ENCODE peak calls at places on chromosome X, in six cellular contexts. One of them, this sample, is unnamed.

GRCh38 chrX:23786268-23786815 is 3.4 kb downstream of the SAT1 start:
- DNase-seq in T-helper 2 cell treated with Interferon-gamma antibody and Interleukin-4, amounts not matched to agents 5 μg/mL and 100 μg/mL, for 36 hours: no peak
- DNase-seq in aorta: no peak
- DNase-seq in NCI-H1694 treated with DMSO at 0.1 percent for 48 hours: no peak
- DNase-seq in dorsolateral prefrontal cortex: no peak
- DNase-seq in activated T-cell treated with anti-CD3 and anti-CD28 coated beads for 1 hour: no peak
- DNase-seq in this sample: no peak

GRCh38 chrX:22095306-22095705 is 63.2 kb downstream of the PHEX start:
- DNase-seq in T-helper 2 cell treated with Interferon-gamma antibody and Interleukin-4, amounts not matched to agents 5 μg/mL and 100 μg/mL, for 36 hours: no peak
- DNase-seq in NCI-H1694 treated with DMSO at 0.1 percent for 48 hours: no peak
- DNase-seq in activated T-cell treated with anti-CD3 and anti-CD28 coated beads for 1 hour: no peak
- DNase-seq in aorta: no peak
- DNase-seq in dorsolateral prefrontal cortex: no peak
- DNase-seq in this sample: peak; percentile 43

GRCh38 chrX:2708016-2708415 is 16.9 kb downstream of the CD99 start:
- DNase-seq in NCI-H1694 treated with DMSO at 0.1 percent for 48 hours: no peak
- DNase-seq in dorsolateral prefrontal cortex: no peak
- DNase-seq in T-helper 2 cell treated with Interferon-gamma antibody and Interleukin-4, amounts not matched to agents 5 μg/mL and 100 μg/mL, for 36 hours: no peak
- DNase-seq in activated T-cell treated with anti-CD3 and anti-CD28 coated beads for 1 hour: no peak
- DNase-seq in aorta: no peak
- DNase-seq in this sample: no peak

GRCh38 chrX:133007458-133007857 is 49.0 kb upstream of the HS6ST2 start:
- DNase-seq in NCI-H1694 treated with DMSO at 0.1 percent for 48 hours: no peak
- DNase-seq in activated T-cell treated with anti-CD3 and anti-CD28 coated beads for 1 hour: no peak
- DNase-seq in dorsolateral prefrontal cortex: no peak
- DNase-seq in aorta: no peak
- DNase-seq in T-helper 2 cell treated with Interferon-gamma antibody and Interleukin-4, amounts not matched to agents 5 μg/mL and 100 μg/mL, for 36 hours: no peak
- DNase-seq in this sample: no peak

GRCh38 chrX:17703201-17703600 is 34.1 kb upstream of the SCML1 start:
- DNase-seq in T-helper 2 cell treated with Interferon-gamma antibody and Interleukin-4, amounts not matched to agents 5 μg/mL and 100 μg/mL, for 36 hours: no peak
- DNase-seq in activated T-cell treated with anti-CD3 and anti-CD28 coated beads for 1 hour: no peak
- DNase-seq in aorta: no peak
- DNase-seq in dorsolateral prefrontal cortex: no peak
- DNase-seq in NCI-H1694 treated with DMSO at 0.1 percent for 48 hours: no peak
- DNase-seq in this sample: no peak

GRCh38 chrX:153727108-153727931 is 2.7 kb downstream of the ABCD1 start:
- DNase-seq in activated T-cell treated with anti-CD3 and anti-CD28 coated beads for 1 hour: no peak
- DNase-seq in aorta: peak; percentile 85
- DNase-seq in T-helper 2 cell treated with Interferon-gamma antibody and Interleukin-4, amounts not matched to agents 5 μg/mL and 100 μg/mL, for 36 hours: no peak
- DNase-seq in dorsolateral prefrontal cortex: peak; percentile 82
- DNase-seq in NCI-H1694 treated with DMSO at 0.1 percent for 48 hours: no peak
- DNase-seq in this sample: peak; percentile 28

GRCh38 chrX:24718771-24719170 is 25.1 kb downstream of the POLA1 start:
- DNase-seq in aorta: no peak
- DNase-seq in activated T-cell treated with anti-CD3 and anti-CD28 coated beads for 1 hour: no peak
- DNase-seq in NCI-H1694 treated with DMSO at 0.1 percent for 48 hours: no peak
- DNase-seq in T-helper 2 cell treated with Interferon-gamma antibody and Interleukin-4, amounts not matched to agents 5 μg/mL and 100 μg/mL, for 36 hours: no peak
- DNase-seq in dorsolateral prefrontal cortex: no peak
- DNase-seq in this sample: no peak

GRCh38 chrX:131262738-131263679 is 26.1 kb downstream of the IGSF1 start:
- DNase-seq in dorsolateral prefrontal cortex: no peak
- DNase-seq in aorta: no peak
- DNase-seq in NCI-H1694 treated with DMSO at 0.1 percent for 48 hours: no peak
- DNase-seq in activated T-cell treated with anti-CD3 and anti-CD28 coated beads for 1 hour: no peak
- DNase-seq in T-helper 2 cell treated with Interferon-gamma antibody and Interleukin-4, amounts not matched to agents 5 μg/mL and 100 μg/mL, for 36 hours: peak; percentile 4
- DNase-seq in this sample: no peak

GRCh38 chrX:138519296-138519695 is 192.2 kb downstream of the FGF13 start:
- DNase-seq in activated T-cell treated with anti-CD3 and anti-CD28 coated beads for 1 hour: no peak
- DNase-seq in aorta: no peak
- DNase-seq in dorsolateral prefrontal cortex: no peak
- DNase-seq in T-helper 2 cell treated with Interferon-gamma antibody and Interleukin-4, amounts not matched to agents 5 μg/mL and 100 μg/mL, for 36 hours: no peak
- DNase-seq in NCI-H1694 treated with DMSO at 0.1 percent for 48 hours: no peak
- DNase-seq in this sample: no peak

GRCh38 chrX:99301990-99302389 is 1108.1 kb downstream of the PCDH19 start:
- DNase-seq in activated T-cell treated with anti-CD3 and anti-CD28 coated beads for 1 hour: no peak
- DNase-seq in dorsolateral prefrontal cortex: no peak
- DNase-seq in NCI-H1694 treated with DMSO at 0.1 percent for 48 hours: no peak
- DNase-seq in aorta: no peak
- DNase-seq in T-helper 2 cell treated with Interferon-gamma antibody and Interleukin-4, amounts not matched to agents 5 μg/mL and 100 μg/mL, for 36 hours: no peak
- DNase-seq in this sample: no peak

GRCh38 chrX:54452920-54453319 is 12.7 kb downstream of the TSR2 start:
- DNase-seq in aorta: no peak
- DNase-seq in NCI-H1694 treated with DMSO at 0.1 percent for 48 hours: peak; percentile 23
- DNase-seq in T-helper 2 cell treated with Interferon-gamma antibody and Interleukin-4, amounts not matched to agents 5 μg/mL and 100 μg/mL, for 36 hours: no peak
- DNase-seq in dorsolateral prefrontal cortex: no peak
- DNase-seq in activated T-cell treated with anti-CD3 and anti-CD28 coated beads for 1 hour: no peak
- DNase-seq in this sample: peak; percentile 37

GRCh38 chrX:13109811-13110210 is 65.4 kb upstream of the FAM9C start:
- DNase-seq in dorsolateral prefrontal cortex: no peak
- DNase-seq in NCI-H1694 treated with DMSO at 0.1 percent for 48 hours: no peak
- DNase-seq in aorta: no peak
- DNase-seq in activated T-cell treated with anti-CD3 and anti-CD28 coated beads for 1 hour: no peak
- DNase-seq in T-helper 2 cell treated with Interferon-gamma antibody and Interleukin-4, amounts not matched to agents 5 μg/mL and 100 μg/mL, for 36 hours: no peak
- DNase-seq in this sample: peak; percentile 47

GRCh38 chrX:132045456-132045855 is 22.4 kb downstream of the STK26 start:
- DNase-seq in activated T-cell treated with anti-CD3 and anti-CD28 coated beads for 1 hour: no peak
- DNase-seq in aorta: no peak
- DNase-seq in dorsolateral prefrontal cortex: no peak
- DNase-seq in NCI-H1694 treated with DMSO at 0.1 percent for 48 hours: no peak
- DNase-seq in T-helper 2 cell treated with Interferon-gamma antibody and Interleukin-4, amounts not matched to agents 5 μg/mL and 100 μg/mL, for 36 hours: no peak
- DNase-seq in this sample: no peak

GRCh38 chrX:72003811-72004750 is 93.4 kb downstream of the NHSL2 start:
- DNase-seq in T-helper 2 cell treated with Interferon-gamma antibody and Interleukin-4, amounts not matched to agents 5 μg/mL and 100 μg/mL, for 36 hours: no peak
- DNase-seq in NCI-H1694 treated with DMSO at 0.1 percent for 48 hours: no peak
- DNase-seq in dorsolateral prefrontal cortex: peak; percentile 36
- DNase-seq in activated T-cell treated with anti-CD3 and anti-CD28 coated beads for 1 hour: no peak
- DNase-seq in aorta: peak; percentile 84
- DNase-seq in this sample: peak; percentile 66

GRCh38 chrX:9379697-9380551 is 84.9 kb upstream of the TBL1X start:
- DNase-seq in NCI-H1694 treated with DMSO at 0.1 percent for 48 hours: no peak
- DNase-seq in dorsolateral prefrontal cortex: no peak
- DNase-seq in T-helper 2 cell treated with Interferon-gamma antibody and Interleukin-4, amounts not matched to agents 5 μg/mL and 100 μg/mL, for 36 hours: no peak
- DNase-seq in aorta: no peak
- DNase-seq in activated T-cell treated with anti-CD3 and anti-CD28 coated beads for 1 hour: no peak
- DNase-seq in this sample: peak; percentile 58

GRCh38 chrX:107712231-107713204 is 63.1 kb downstream of the TSC22D3 start:
- DNase-seq in NCI-H1694 treated with DMSO at 0.1 percent for 48 hours: no peak
- DNase-seq in T-helper 2 cell treated with Interferon-gamma antibody and Interleukin-4, amounts not matched to agents 5 μg/mL and 100 μg/mL, for 36 hours: no peak
- DNase-seq in activated T-cell treated with anti-CD3 and anti-CD28 coated beads for 1 hour: no peak
- DNase-seq in dorsolateral prefrontal cortex: no peak
- DNase-seq in aorta: no peak
- DNase-seq in this sample: no peak

GRCh38 chrX:11899091-11899490 is 141.1 kb downstream of the MSL3 start:
- DNase-seq in dorsolateral prefrontal cortex: no peak
- DNase-seq in T-helper 2 cell treated with Interferon-gamma antibody and Interleukin-4, amounts not matched to agents 5 μg/mL and 100 μg/mL, for 36 hours: no peak
- DNase-seq in NCI-H1694 treated with DMSO at 0.1 percent for 48 hours: no peak
- DNase-seq in aorta: no peak
- DNase-seq in activated T-cell treated with anti-CD3 and anti-CD28 coated beads for 1 hour: no peak
- DNase-seq in this sample: peak; percentile 1

GRCh38 chrX:149521438-149521837 is 16.3 kb upstream of the IDS start:
- DNase-seq in activated T-cell treated with anti-CD3 and anti-CD28 coated beads for 1 hour: no peak
- DNase-seq in aorta: no peak
- DNase-seq in T-helper 2 cell treated with Interferon-gamma antibody and Interleukin-4, amounts not matched to agents 5 μg/mL and 100 μg/mL, for 36 hours: no peak
- DNase-seq in NCI-H1694 treated with DMSO at 0.1 percent for 48 hours: no peak
- DNase-seq in dorsolateral prefrontal cortex: no peak
- DNase-seq in this sample: no peak

GRCh38 chrX:103586314-103586646 is 965 bp downstream of the TCEAL4 start:
- DNase-seq in NCI-H1694 treated with DMSO at 0.1 percent for 48 hours: no peak
- DNase-seq in dorsolateral prefrontal cortex: no peak
- DNase-seq in aorta: no peak
- DNase-seq in T-helper 2 cell treated with Interferon-gamma antibody and Interleukin-4, amounts not matched to agents 5 μg/mL and 100 μg/mL, for 36 hours: no peak
- DNase-seq in activated T-cell treated with anti-CD3 and anti-CD28 coated beads for 1 hour: no peak
- DNase-seq in this sample: peak; percentile 38

GRCh38 chrX:70553516-70553915 is 108.9 kb downstream of the DLG3 start:
- DNase-seq in T-helper 2 cell treated with Interferon-gamma antibody and Interleukin-4, amounts not matched to agents 5 μg/mL and 100 μg/mL, for 36 hours: no peak
- DNase-seq in activated T-cell treated with anti-CD3 and anti-CD28 coated beads for 1 hour: no peak
- DNase-seq in dorsolateral prefrontal cortex: no peak
- DNase-seq in aorta: no peak
- DNase-seq in NCI-H1694 treated with DMSO at 0.1 percent for 48 hours: no peak
- DNase-seq in this sample: no peak

GRCh38 chrX:38166478-38167083 is 54.1 kb downstream of the SRPX start:
- DNase-seq in T-helper 2 cell treated with Interferon-gamma antibody and Interleukin-4, amounts not matched to agents 5 μg/mL and 100 μg/mL, for 36 hours: no peak
- DNase-seq in NCI-H1694 treated with DMSO at 0.1 percent for 48 hours: peak; percentile 67
- DNase-seq in aorta: no peak
- DNase-seq in dorsolateral prefrontal cortex: no peak
- DNase-seq in activated T-cell treated with anti-CD3 and anti-CD28 coated beads for 1 hour: no peak
- DNase-seq in this sample: peak; percentile 23

GRCh38 chrX:119852410-119853353 is at the start of gene UPF3B:
- DNase-seq in T-helper 2 cell treated with Interferon-gamma antibody and Interleukin-4, amounts not matched to agents 5 μg/mL and 100 μg/mL, for 36 hours: peak; percentile 92
- DNase-seq in activated T-cell treated with anti-CD3 and anti-CD28 coated beads for 1 hour: peak; percentile 87
- DNase-seq in NCI-H1694 treated with DMSO at 0.1 percent for 48 hours: peak; percentile 96
- DNase-seq in aorta: peak; percentile 97
- DNase-seq in dorsolateral prefrontal cortex: peak; percentile 92
- DNase-seq in this sample: peak; percentile 98

GRCh38 chrX:125894947-125895346 is 271.1 kb downstream of the DCAF12L2 start:
- DNase-seq in NCI-H1694 treated with DMSO at 0.1 percent for 48 hours: no peak
- DNase-seq in activated T-cell treated with anti-CD3 and anti-CD28 coated beads for 1 hour: no peak
- DNase-seq in T-helper 2 cell treated with Interferon-gamma antibody and Interleukin-4, amounts not matched to agents 5 μg/mL and 100 μg/mL, for 36 hours: no peak
- DNase-seq in dorsolateral prefrontal cortex: no peak
- DNase-seq in aorta: no peak
- DNase-seq in this sample: no peak

GRCh38 chrX:1673337-1673736 is 58.5 kb downstream of the ASMT start:
- DNase-seq in activated T-cell treated with anti-CD3 and anti-CD28 coated beads for 1 hour: peak; percentile 24
- DNase-seq in aorta: no peak
- DNase-seq in NCI-H1694 treated with DMSO at 0.1 percent for 48 hours: no peak
- DNase-seq in dorsolateral prefrontal cortex: peak; percentile 20
- DNase-seq in T-helper 2 cell treated with Interferon-gamma antibody and Interleukin-4, amounts not matched to agents 5 μg/mL and 100 μg/mL, for 36 hours: no peak
- DNase-seq in this sample: peak; percentile 59

This sample was measured in EH.